ENCODE peak calls at places on chromosomes 13 and 19, in ten cellular contexts. W, O, A, H, K, N, P, Q, Y and M are unnamed samples.

GRCh38 chr13:28527629-28528028 is 32.7 kb upstream of the FLT1 start:
- DNase-seq in W (no peak), Q (no peak), P (no peak), H (no peak), Y (no peak), O (no peak), N (no peak), A (no peak), K (no peak), M (no peak)

GRCh38 chr19:5334366-5334739 is 6.3 kb downstream of the PTPRS start:
- DNase-seq in Q (no peak), N (no peak), H (no peak), Y (no peak), A (no peak), W (no peak), K (no peak), P (no peak), O (no peak), M (no peak)

GRCh38 chr13:110914293-110915056 is 394 bp downstream of the ANKRD10 start:
- DNase-seq in Q (peak; percentile 88), Y (peak; percentile 49), O (peak; percentile 80), H (peak; percentile 61), W (peak; percentile 48), K (peak; percentile 62), N (no peak), P (peak; percentile 37), A (peak; percentile 71), M (peak; percentile 54)

GRCh38 chr13:111281751-111282311 is 38.6 kb upstream of the TEX29 start:
- DNase-seq in W (no peak), A (no peak), P (no peak), H (no peak), Q (no peak), N (no peak), K (no peak), O (no peak), Y (no peak), M (no peak)

GRCh38 chr13:60584976-60585375 is 188.0 kb downstream of the TDRD3 start:
- DNase-seq in O (no peak), W (no peak), A (peak; percentile 26), Y (no peak), Q (peak; percentile 7), P (no peak), H (no peak), N (no peak), K (no peak), M (no peak)

GRCh38 chr13:107124129-107124718 is 556.3 kb upstream of the ARGLU1 start:
- DNase-seq in O (no peak), Q (no peak), H (peak; percentile 56), K (no peak), A (no peak), P (no peak), W (no peak), N (no peak), Y (no peak), M (peak; percentile 45)

GRCh38 chr13:84439108-84439507 is 556.8 kb upstream of the SLITRK1 start:
- DNase-seq in P (no peak), K (no peak), Q (no peak), Y (no peak), W (no peak), A (no peak), O (no peak), H (no peak), N (no peak), M (no peak)

GRCh38 chr19:47176627-47177090 is 46.0 kb downstream of the SAE1 start:
- DNase-seq in H (peak; percentile 32), Q (no peak), O (no peak), W (peak; percentile 91), A (no peak), Y (no peak), N (peak; percentile 44), K (peak; percentile 15), P (no peak), M (no peak)

GRCh38 chr13:26015276-26015934 is 36.4 kb downstream of the SHISA2 start:
- DNase-seq in P (no peak), W (no peak), H (no peak), O (no peak), N (no peak), Y (no peak), A (no peak), Q (no peak), K (no peak), M (no peak)

GRCh38 chr13:34430294-34430693 is 511.8 kb upstream of the NBEA start:
- DNase-seq in O (no peak), K (no peak), P (no peak), N (peak; percentile 7), Y (no peak), A (no peak), H (no peak), Q (no peak), W (peak; percentile 21), M (no peak)

GRCh38 chr13:93810264-93810663 is 583.7 kb downstream of the GPC6 start:
- DNase-seq in O (no peak), Q (no peak), W (no peak), Y (no peak), P (no peak), H (no peak), A (no peak), N (no peak), K (no peak), M (no peak)